ENCODE peak calls at places on chromosome 13, in six cellular contexts. One of them, this sample, is unnamed.

GRCh38 chr13:113763961-113764792 is 5.2 kb downstream of the TMEM255B start:
- DNase-seq in thyroid gland: no peak
- DNase-seq in astrocyte of the cerebellum: no peak
- DNase-seq in cardiac muscle cell: no peak
- DNase-seq in lower leg skin: peak; percentile 80
- DNase-seq in neural crest cell: no peak
- DNase-seq in this sample: no peak

GRCh38 chr13:95896302-95896701 is 156.9 kb downstream of the UGGT2 start:
- DNase-seq in thyroid gland: no peak
- DNase-seq in astrocyte of the cerebellum: no peak
- DNase-seq in cardiac muscle cell: no peak
- DNase-seq in lower leg skin: no peak
- DNase-seq in neural crest cell: no peak
- DNase-seq in this sample: no peak

GRCh38 chr13:93420887-93421286 is 194.3 kb downstream of the GPC6 start:
- DNase-seq in thyroid gland: no peak
- DNase-seq in astrocyte of the cerebellum: no peak
- DNase-seq in cardiac muscle cell: no peak
- DNase-seq in lower leg skin: no peak
- DNase-seq in neural crest cell: no peak
- DNase-seq in this sample: no peak

GRCh38 chr13:80979035-80979641 is 638.2 kb upstream of the SPRY2 start:
- DNase-seq in thyroid gland: peak; percentile 34
- DNase-seq in astrocyte of the cerebellum: peak; percentile 64
- DNase-seq in cardiac muscle cell: peak; percentile 71
- DNase-seq in lower leg skin: no peak
- DNase-seq in neural crest cell: peak; percentile 26
- DNase-seq in this sample: no peak

GRCh38 chr13:46116653-46117502 is 12.0 kb upstream of the CPB2 start:
- DNase-seq in thyroid gland: no peak
- DNase-seq in astrocyte of the cerebellum: no peak
- DNase-seq in cardiac muscle cell: no peak
- DNase-seq in lower leg skin: no peak
- DNase-seq in neural crest cell: no peak
- DNase-seq in this sample: no peak

GRCh38 chr13:74388626-74389025 is 254.4 kb upstream of the KLF12 start:
- DNase-seq in thyroid gland: no peak
- DNase-seq in astrocyte of the cerebellum: no peak
- DNase-seq in cardiac muscle cell: no peak
- DNase-seq in lower leg skin: no peak
- DNase-seq in neural crest cell: no peak
- DNase-seq in this sample: no peak

GRCh38 chr13:68908879-68909278 is 1198.7 kb upstream of the ATXN8OS start:
- DNase-seq in thyroid gland: no peak
- DNase-seq in astrocyte of the cerebellum: no peak
- DNase-seq in cardiac muscle cell: no peak
- DNase-seq in lower leg skin: no peak
- DNase-seq in neural crest cell: no peak
- DNase-seq in this sample: no peak

GRCh38 chr13:83798731-83799130 is 83.5 kb downstream of the SLITRK1 start:
- DNase-seq in thyroid gland: no peak
- DNase-seq in astrocyte of the cerebellum: no peak
- DNase-seq in cardiac muscle cell: no peak
- DNase-seq in lower leg skin: no peak
- DNase-seq in neural crest cell: no peak
- DNase-seq in this sample: no peak

GRCh38 chr13:48258430-48258829 is 25.4 kb downstream of the ITM2B start:
- DNase-seq in thyroid gland: no peak
- DNase-seq in astrocyte of the cerebellum: no peak
- DNase-seq in cardiac muscle cell: no peak
- DNase-seq in lower leg skin: no peak
- DNase-seq in neural crest cell: no peak
- DNase-seq in this sample: no peak

GRCh38 chr13:30346159-30346788 is 38.9 kb upstream of the KATNAL1 start:
- DNase-seq in thyroid gland: peak; percentile 27
- DNase-seq in astrocyte of the cerebellum: no peak
- DNase-seq in cardiac muscle cell: no peak
- DNase-seq in lower leg skin: no peak
- DNase-seq in neural crest cell: no peak
- DNase-seq in this sample: no peak

GRCh38 chr13:109105899-109106298 is 476.5 kb downstream of the MYO16 start:
- DNase-seq in thyroid gland: no peak
- DNase-seq in astrocyte of the cerebellum: no peak
- DNase-seq in cardiac muscle cell: no peak
- DNase-seq in lower leg skin: no peak
- DNase-seq in neural crest cell: no peak
- DNase-seq in this sample: no peak

GRCh38 chr13:24112791-24113190 is 47.7 kb upstream of the SPATA13 start:
- DNase-seq in thyroid gland: no peak
- DNase-seq in astrocyte of the cerebellum: peak; percentile 20
- DNase-seq in cardiac muscle cell: no peak
- DNase-seq in lower leg skin: no peak
- DNase-seq in neural crest cell: no peak
- DNase-seq in this sample: no peak

GRCh38 chr13:99969934-99970760 is 1.4 kb downstream of the ZIC5 start:
- DNase-seq in thyroid gland: no peak
- DNase-seq in astrocyte of the cerebellum: no peak
- DNase-seq in cardiac muscle cell: peak; percentile 75
- DNase-seq in lower leg skin: no peak
- DNase-seq in neural crest cell: no peak
- DNase-seq in this sample: peak; percentile 67

GRCh38 chr13:68304287-68304893 is 1074.3 kb upstream of the PCDH9 start:
- DNase-seq in thyroid gland: no peak
- DNase-seq in astrocyte of the cerebellum: peak; percentile 29
- DNase-seq in cardiac muscle cell: peak; percentile 51
- DNase-seq in lower leg skin: no peak
- DNase-seq in neural crest cell: no peak
- DNase-seq in this sample: no peak

GRCh38 chr13:110097013-110097412 is 209.9 kb downstream of the COL4A1 start:
- DNase-seq in thyroid gland: no peak
- DNase-seq in astrocyte of the cerebellum: no peak
- DNase-seq in cardiac muscle cell: no peak
- DNase-seq in lower leg skin: no peak
- DNase-seq in neural crest cell: no peak
- DNase-seq in this sample: no peak

GRCh38 chr13:57739089-57739488 is 107.5 kb downstream of the PCDH17 start:
- DNase-seq in thyroid gland: no peak
- DNase-seq in astrocyte of the cerebellum: no peak
- DNase-seq in cardiac muscle cell: no peak
- DNase-seq in lower leg skin: no peak
- DNase-seq in neural crest cell: no peak
- DNase-seq in this sample: no peak

GRCh38 chr13:86765462-86765861 is 905.7 kb upstream of the SLITRK5 start:
- DNase-seq in thyroid gland: no peak
- DNase-seq in astrocyte of the cerebellum: no peak
- DNase-seq in cardiac muscle cell: no peak
- DNase-seq in lower leg skin: no peak
- DNase-seq in neural crest cell: no peak
- DNase-seq in this sample: no peak

GRCh38 chr13:94706101-94706853 is 6.1 kb downstream of the SOX21 start:
- DNase-seq in thyroid gland: no peak
- DNase-seq in astrocyte of the cerebellum: no peak
- DNase-seq in cardiac muscle cell: no peak
- DNase-seq in lower leg skin: no peak
- DNase-seq in neural crest cell: no peak
- DNase-seq in this sample: no peak

GRCh38 chr13:23558675-23559536 is 11.3 kb upstream of the TNFRSF19 start:
- DNase-seq in thyroid gland: peak; percentile 66
- DNase-seq in astrocyte of the cerebellum: peak; percentile 44
- DNase-seq in cardiac muscle cell: peak; percentile 40
- DNase-seq in lower leg skin: no peak
- DNase-seq in neural crest cell: peak; percentile 25
- DNase-seq in this sample: no peak

DNA sequence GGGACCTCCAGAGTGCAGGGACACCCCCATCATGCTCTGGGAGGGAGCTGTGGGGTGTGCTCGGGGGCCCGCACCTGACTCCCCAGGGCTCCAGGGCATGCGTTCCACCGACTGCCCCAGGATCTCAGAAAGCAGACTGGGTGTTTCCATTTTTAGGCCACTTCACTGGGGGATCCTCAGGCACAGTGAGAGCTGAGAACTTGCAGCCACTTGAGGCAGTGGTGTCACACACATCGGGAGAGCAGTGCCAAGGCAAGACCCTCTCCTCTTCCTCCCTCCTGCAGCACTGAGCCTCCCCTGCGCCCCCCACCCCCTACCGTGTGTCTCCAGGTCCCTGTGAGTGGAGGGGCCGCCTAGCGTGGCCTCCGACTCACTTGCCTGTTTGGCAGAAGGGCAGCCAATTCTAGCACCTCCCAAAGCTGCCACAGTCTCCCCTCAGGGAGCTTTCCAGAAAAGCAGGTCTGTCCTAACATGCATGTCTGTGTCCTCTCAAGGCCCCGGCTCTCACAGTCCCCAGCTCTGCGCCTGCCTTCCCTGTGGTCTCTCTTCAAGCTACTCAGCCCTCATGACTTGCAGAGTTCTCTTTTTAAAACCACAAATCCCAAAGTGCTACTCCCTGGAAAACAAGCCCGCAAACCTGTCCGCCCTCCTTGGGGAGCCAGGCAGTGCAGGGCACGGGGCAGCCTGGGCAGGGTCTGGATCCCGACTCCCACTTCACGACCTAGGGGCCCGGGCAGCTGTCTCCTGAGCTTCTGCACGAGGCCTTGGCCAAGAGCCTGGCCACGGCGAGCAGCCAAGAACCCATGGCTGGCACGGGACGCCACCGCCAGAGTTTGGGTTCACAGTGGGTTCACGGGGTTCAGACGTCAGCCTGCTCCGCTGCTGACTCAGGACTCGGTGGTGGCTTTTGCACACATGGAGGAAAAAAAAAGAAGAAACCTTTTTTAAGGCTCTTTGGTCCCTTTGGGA is 94.1 kb downstream of the STK24 start:
- DNase-seq in thyroid gland: peak; percentile 94
- DNase-seq in astrocyte of the cerebellum: peak; percentile 42
- DNase-seq in cardiac muscle cell: peak; percentile 77
- DNase-seq in lower leg skin: peak; percentile 94
- DNase-seq in neural crest cell: no peak
- DNase-seq in this sample: no peak
- TF ChIP-seq CTCF in thyroid gland: no peak
- TF ChIP-seq CTCF in astrocyte of the cerebellum: peak; percentile 27
- TF ChIP-seq CTCF in cardiac muscle cell: peak; percentile 20
- TF ChIP-seq CTCF in lower leg skin: no peak
- TF ChIP-seq CTCF in neural crest cell: peak; percentile 28
- TF ChIP-seq CTCF in this sample: peak; percentile 29

DNA sequence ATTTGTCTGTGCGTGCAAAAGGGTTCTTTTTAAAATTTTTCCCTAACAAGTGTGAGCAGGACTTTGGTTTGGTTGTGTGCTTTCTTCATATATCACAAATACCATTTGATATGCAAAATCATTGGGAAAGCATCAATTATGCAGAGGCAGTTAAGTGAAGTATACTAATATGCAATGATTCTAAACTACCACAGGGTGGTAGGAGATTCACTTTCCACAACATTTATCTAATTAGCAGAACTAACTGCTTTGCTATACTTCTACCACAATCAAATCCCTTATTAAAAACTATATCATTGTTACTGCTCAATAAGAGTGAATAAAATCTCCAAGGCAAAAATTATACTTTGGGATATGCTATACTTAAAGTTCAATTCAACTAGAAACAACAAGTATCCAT is 2738.9 kb upstream of the PCDH20 start:
- DNase-seq in thyroid gland: no peak
- DNase-seq in astrocyte of the cerebellum: peak; percentile 34
- DNase-seq in cardiac muscle cell: no peak
- DNase-seq in lower leg skin: no peak
- DNase-seq in neural crest cell: no peak
- DNase-seq in this sample: no peak
- TF ChIP-seq CTCF in thyroid gland: no peak
- TF ChIP-seq CTCF in astrocyte of the cerebellum: peak; percentile 31
- TF ChIP-seq CTCF in cardiac muscle cell: peak; percentile 42
- TF ChIP-seq CTCF in lower leg skin: no peak
- TF ChIP-seq CTCF in neural crest cell: peak; percentile 47
- TF ChIP-seq CTCF in this sample: peak; percentile 55

DNA sequence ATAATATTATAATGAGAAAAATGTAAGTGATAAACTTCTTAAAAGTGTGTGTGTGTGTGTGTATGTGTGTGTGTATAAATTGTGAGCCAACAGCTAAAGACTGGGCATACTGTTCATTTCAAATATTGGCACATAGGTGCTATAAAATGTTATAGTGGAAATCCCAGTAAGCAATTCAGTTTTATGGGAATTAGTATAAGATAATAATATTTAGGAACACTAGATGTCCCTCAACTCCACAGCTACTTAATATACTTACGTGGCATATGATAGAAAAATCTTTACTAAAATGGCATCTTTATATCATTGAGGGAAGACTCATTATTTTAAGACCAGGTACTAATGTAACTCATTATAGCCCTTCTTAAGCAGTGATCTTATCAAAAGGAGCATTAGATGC is 266.3 kb downstream of the MAB21L1 start:
- DNase-seq in thyroid gland: no peak
- DNase-seq in astrocyte of the cerebellum: no peak
- DNase-seq in cardiac muscle cell: no peak
- DNase-seq in lower leg skin: no peak
- DNase-seq in neural crest cell: no peak
- DNase-seq in this sample: no peak
- TF ChIP-seq CTCF in thyroid gland: no peak
- TF ChIP-seq CTCF in astrocyte of the cerebellum: no peak
- TF ChIP-seq CTCF in cardiac muscle cell: no peak
- TF ChIP-seq CTCF in lower leg skin: no peak
- TF ChIP-seq CTCF in neural crest cell: no peak
- TF ChIP-seq CTCF in this sample: no peak

GRCh38 chr13:49528161-49528560 is 32.4 kb downstream of the PHF11 start:
- DNase-seq in thyroid gland: no peak
- DNase-seq in astrocyte of the cerebellum: no peak
- DNase-seq in cardiac muscle cell: no peak
- DNase-seq in lower leg skin: no peak
- DNase-seq in neural crest cell: no peak
- DNase-seq in this sample: no peak

GRCh38 chr13:49524740-49525501 is 29.2 kb downstream of the PHF11 start:
- DNase-seq in thyroid gland: peak; percentile 63
- DNase-seq in astrocyte of the cerebellum: no peak
- DNase-seq in cardiac muscle cell: no peak
- DNase-seq in lower leg skin: no peak
- DNase-seq in neural crest cell: no peak
- DNase-seq in this sample: no peak

GRCh38 chr13:49530452-49530851 is 34.7 kb downstream of the PHF11 start:
- DNase-seq in thyroid gland: peak; percentile 45
- DNase-seq in astrocyte of the cerebellum: no peak
- DNase-seq in cardiac muscle cell: no peak
- DNase-seq in lower leg skin: no peak
- DNase-seq in neural crest cell: no peak
- DNase-seq in this sample: no peak

GRCh38 chr13:49532593-49532992 is 36.8 kb downstream of the PHF11 start:
- DNase-seq in thyroid gland: no peak
- DNase-seq in astrocyte of the cerebellum: no peak
- DNase-seq in cardiac muscle cell: no peak
- DNase-seq in lower leg skin: no peak
- DNase-seq in neural crest cell: no peak
- DNase-seq in this sample: no peak

GRCh38 chr13:49527123-49527522 is 31.4 kb downstream of the PHF11 start:
- DNase-seq in thyroid gland: peak; percentile 81
- DNase-seq in astrocyte of the cerebellum: no peak
- DNase-seq in cardiac muscle cell: no peak
- DNase-seq in lower leg skin: no peak
- DNase-seq in neural crest cell: no peak
- DNase-seq in this sample: no peak
- TF ChIP-seq CTCF in thyroid gland: no peak
- TF ChIP-seq CTCF in astrocyte of the cerebellum: no peak
- TF ChIP-seq CTCF in cardiac muscle cell: no peak
- TF ChIP-seq CTCF in lower leg skin: no peak
- TF ChIP-seq CTCF in neural crest cell: no peak
- TF ChIP-seq CTCF in this sample: no peak